ENCODE peak calls at places on chromosomes 7 and 10, in seven cellular contexts. D is dorsolateral prefrontal cortex; H is astrocyte of the spinal cord; P is choroid plexus epithelial cell; X is naive thymus-derived CD4-positive, alpha-beta T cell; F is A549; L is cardiac fibroblast. W is an unnamed sample.

GRCh38 chr10:56567580-56567979 is 206.5 kb upstream of the ZWINT start:
- DNase-seq in D (no peak), H (no peak), P (no peak), X (no peak), F (no peak), L (no peak), W (no peak)

GRCh38 chr10:60524541-60524940 is 134.9 kb upstream of the ANK3 start:
- DNase-seq in D (no peak), H (peak; percentile 79), P (peak; percentile 92), X (no peak), F (no peak), L (peak; percentile 11), W (peak; percentile 93)

GRCh38 chr7:101506531-101506930 is 122.6 kb downstream of the MYL10 start:
- DNase-seq in D (no peak), H (no peak), P (no peak), X (no peak), F (no peak), L (no peak), W (no peak)

GRCh38 chr10:95693331-95693667 is 428 bp downstream of the TCTN3 start:
- DNase-seq in D (no peak), H (no peak), P (no peak), X (no peak), F (no peak), L (no peak), W (no peak)

GRCh38 chr10:130138479-130138866 is 2.3 kb downstream of the GLRX3 start:
- DNase-seq in D (no peak), H (peak; percentile 38), P (peak; percentile 63), X (no peak), F (peak; percentile 85), L (peak; percentile 19), W (no peak)

GRCh38 chr10:5942471-5942870 is 34.9 kb downstream of the IL15RA start:
- DNase-seq in D (peak; percentile 42), H (no peak), P (no peak), X (no peak), F (no peak), L (peak; percentile 19), W (no peak)

GRCh38 chr10:12594448-12594944 is 245.1 kb downstream of the CAMK1D start:
- DNase-seq in D (no peak), H (no peak), P (peak; percentile 31), X (peak; percentile 48), F (no peak), L (no peak), W (no peak)

GRCh38 chr10:17475661-17476060 is 21.3 kb upstream of the ST8SIA6 start:
- DNase-seq in D (no peak), H (no peak), P (no peak), X (no peak), F (no peak), L (no peak), W (no peak)

GRCh38 chr7:36021367-36021766 is 131.7 kb upstream of the EEPD1 start:
- DNase-seq in D (no peak), H (no peak), P (peak; percentile 54), X (no peak), F (no peak), L (no peak), W (no peak)

GRCh38 chr10:56823849-56824248 is 462.8 kb upstream of the ZWINT start:
- DNase-seq in D (no peak), H (no peak), P (peak; percentile 2), X (no peak), F (no peak), L (no peak), W (no peak)

GRCh38 chr7:96414931-96415292 is 93.0 kb upstream of the SLC25A13 start:
- DNase-seq in D (no peak), H (peak; percentile 6), P (peak; percentile 52), X (peak; percentile 26), F (no peak), L (peak; percentile 34), W (no peak)

GRCh38 chr7:26198133-26198780 is 2.3 kb downstream of the HNRNPA2B1 start:
- DNase-seq in D (no peak), H (peak; percentile 48), P (no peak), X (peak; percentile 58), F (no peak), L (peak; percentile 46), W (no peak)

GRCh38 chr10:122849900-122850605 is 4.4 kb upstream of the CUZD1 start:
- DNase-seq in D (no peak), H (peak; percentile 24), P (no peak), X (no peak), F (peak; percentile 24), L (no peak), W (no peak)

GRCh38 chr10:13346280-13346819 is 1.7 kb downstream of the SEPHS1 start:
- DNase-seq in D (no peak), H (peak; percentile 61), P (peak; percentile 53), X (no peak), F (no peak), L (peak; percentile 59), W (peak; percentile 52)

GRCh38 chr10:118501171-118501570 is 94.3 kb downstream of the PRLHR start:
- DNase-seq in D (no peak), H (no peak), P (no peak), X (no peak), F (no peak), L (peak; percentile 6), W (no peak)

GRCh38 chr10:70000262-70000661 is 52.4 kb upstream of the MACROH2A2 start:
- DNase-seq in D (no peak), H (no peak), P (no peak), X (no peak), F (no peak), L (no peak), W (no peak)

GRCh38 chr7:29397398-29397797 is 166.2 kb upstream of the PRR15 start:
- DNase-seq in D (no peak), H (no peak), P (no peak), X (no peak), F (no peak), L (no peak), W (no peak)

GRCh38 chr10:51269816-51270215 is 195.5 kb downstream of the PRKG1 start:
- DNase-seq in D (no peak), H (peak; percentile 14), P (peak; percentile 24), X (no peak), F (no peak), L (no peak), W (no peak)

GRCh38 chr7:2191026-2191425 is 41.7 kb downstream of the MAD1L1 start:
- DNase-seq in D (no peak), H (peak; percentile 23), P (no peak), X (no peak), F (no peak), L (no peak), W (no peak)

GRCh38 chr7:149355390-149356048 is 93.5 kb downstream of the ZNF783 start:
- DNase-seq in D (no peak), H (no peak), P (no peak), X (no peak), F (peak; percentile 40), L (no peak), W (no peak)

GRCh38 chr10:112950714-112951348 is 784 bp downstream of the TCF7L2 start:
- DNase-seq in D (no peak), H (peak; percentile 46), P (peak; percentile 63), X (peak; percentile 28), F (no peak), L (peak; percentile 44), W (no peak)

DNA sequence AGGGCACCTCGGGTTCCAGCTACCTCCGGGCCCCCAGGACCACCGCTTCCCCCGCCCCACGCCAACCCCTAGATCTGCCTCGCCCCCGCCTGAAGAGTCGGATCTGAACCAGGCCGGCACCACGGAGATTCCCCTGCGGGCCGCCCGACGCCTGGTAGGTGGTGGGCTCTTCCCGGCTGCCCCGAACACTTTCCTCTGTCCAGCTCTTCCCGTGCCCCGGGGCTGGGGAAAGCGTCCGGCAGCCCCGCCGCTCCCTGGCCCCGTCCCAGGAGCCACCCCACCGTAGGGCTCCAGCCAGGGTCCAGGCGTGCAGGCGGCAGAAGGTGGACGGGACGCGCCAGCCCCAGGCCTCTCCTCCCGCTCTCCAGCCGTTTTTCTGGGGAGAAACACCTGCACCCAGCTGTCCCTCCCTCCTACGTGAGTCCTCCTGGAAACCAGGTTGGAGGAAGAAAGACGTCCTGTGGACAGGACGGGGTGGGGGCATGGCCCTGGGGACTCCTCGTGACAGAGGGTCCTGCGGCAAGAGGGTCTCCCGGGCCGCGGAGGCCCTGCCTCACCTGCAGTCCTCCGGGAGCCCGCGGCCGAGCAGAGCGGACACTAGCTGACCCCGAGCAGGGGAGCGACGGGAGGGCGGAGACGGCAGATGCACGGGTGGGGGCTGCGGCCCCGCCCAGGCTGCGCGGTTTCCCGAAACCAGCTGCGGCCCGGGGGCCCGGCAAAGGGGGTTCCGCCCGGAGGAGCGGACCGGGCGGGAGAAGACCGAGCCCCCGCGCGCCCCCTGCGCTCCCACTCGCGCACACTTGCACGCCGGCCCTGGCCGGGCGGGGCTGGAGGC is at the start of gene TMEM176B:
- DNase-seq in D (no peak), H (no peak), P (no peak), X (peak; percentile 9), F (no peak), L (no peak), W (no peak)
- H3K4me3 ChIP-seq in D (peak within 1 kb of the TSS; percentile 52), H (no peak within 1 kb of the TSS), P (no peak within 1 kb of the TSS), X (no peak within 1 kb of the TSS), F (no peak within 1 kb of the TSS), L (no peak within 1 kb of the TSS), W (peak within 1 kb of the TSS; percentile 47)

GRCh38 chr10:44962870-44963738 is 3.5 kb downstream of the RASSF4 start:
- DNase-seq in D (no peak), H (no peak), P (no peak), X (no peak), F (no peak), L (no peak), W (peak; percentile 71)
- H3K4me3 ChIP-seq in D (peak overlapping the region; percentile 38), H (no peak overlapping the region), P (no peak overlapping the region), X (no peak overlapping the region), F (no peak overlapping the region), L (no peak overlapping the region), W (no peak overlapping the region)

GRCh38 chr10:62690703-62691102 is 113.8 kb upstream of the ADO start:
- DNase-seq in D (no peak), H (no peak), P (no peak), X (no peak), F (no peak), L (no peak), W (no peak)

GRCh38 chr10:62688971-62689700 is 115.4 kb upstream of the ADO start:
- DNase-seq in D (no peak), H (no peak), P (no peak), X (no peak), F (no peak), L (no peak), W (no peak)

GRCh38 chr10:62691331-62691730 is 113.2 kb upstream of the ADO start:
- DNase-seq in D (no peak), H (no peak), P (no peak), X (no peak), F (no peak), L (no peak), W (no peak)

GRCh38 chr10:62692085-62692484 is 112.4 kb upstream of the ADO start:
- DNase-seq in D (no peak), H (no peak), P (no peak), X (no peak), F (no peak), L (no peak), W (no peak)

DNA sequence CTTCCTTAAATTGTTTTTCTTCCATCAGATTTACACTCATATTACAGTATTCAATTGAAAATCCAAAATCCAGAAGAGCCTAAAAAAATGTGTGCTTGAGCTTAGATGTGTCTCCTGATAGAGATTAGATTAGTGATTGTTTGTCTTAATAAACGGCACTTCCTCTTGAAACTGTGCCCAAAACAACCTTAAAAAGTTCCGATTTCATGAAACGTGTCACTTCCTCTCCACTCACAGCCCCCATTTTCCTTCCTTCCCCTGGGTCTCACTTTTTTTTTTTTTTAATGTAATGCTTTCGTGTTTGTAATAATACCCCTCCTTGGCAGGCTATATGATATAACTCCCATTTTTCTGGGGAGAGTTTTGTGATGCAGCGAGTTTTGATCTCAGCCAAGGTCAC is 114.8 kb upstream of the ADO start:
- DNase-seq in D (no peak), H (no peak), P (peak; percentile 8), X (peak; percentile 12), F (no peak), L (no peak), W (no peak)
- H3K4me3 ChIP-seq in D (no peak overlapping the region), H (no peak overlapping the region), P (no peak overlapping the region), X (peak overlapping the region; percentile 23), F (no peak overlapping the region), L (no peak overlapping the region), W (no peak overlapping the region)

GRCh38 chr7:99098824-99099498 is 44.9 kb downstream of the SMURF1 start:
- DNase-seq in D (no peak), H (no peak), P (peak; percentile 82), X (no peak), F (peak; percentile 54), L (peak; percentile 69), W (no peak)
- H3K4me3 ChIP-seq in D (no peak overlapping the region), H (no peak overlapping the region), P (no peak overlapping the region), X (no peak overlapping the region), F (peak overlapping the region; percentile 10), L (no peak overlapping the region), W (no peak overlapping the region)

W was measured in skeletal muscle cell.